ENCODE peak calls at places on chromosomes 12 and 14, in seven cellular contexts. T, Q, J, X, L, N and G are unnamed samples. For H3K9me3, the result is how much of the 10 kb centered on the place peaks cover.

GRCh38 chr12:126831115-126831514 is 1435.9 kb upstream of the TMEM132C start:
- DNase-seq in T (no peak), Q (no peak), J (no peak), X (no peak), L (no peak), N (no peak), G (no peak)

GRCh38 chr12:23707270-23707669 is 242.2 kb downstream of the SOX5 start:
- DNase-seq in T (no peak), Q (no peak), J (no peak), X (no peak), L (no peak), N (no peak), G (no peak)

GRCh38 chr12:70733385-70733784 is 96.2 kb upstream of the PTPRB start:
- DNase-seq in T (peak), Q (peak), J (no peak), X (no peak), L (no peak), N (peak), G (no peak)

GRCh38 chr12:51326762-51327439 is 2.9 kb upstream of the BIN2 start:
- DNase-seq in T (no peak), Q (peak), J (peak), X (no peak), L (no peak), N (peak), G (no peak)

GRCh38 chr12:65419284-65420072 is 141.0 kb downstream of the MSRB3 start:
- DNase-seq in T (no peak), Q (no peak), J (no peak), X (no peak), L (peak), N (no peak), G (peak)

GRCh38 chr12:116783503-116784237 is 45.6 kb downstream of the RNFT2 start:
- DNase-seq in T (no peak), Q (no peak), J (peak), X (no peak), L (no peak), N (no peak), G (peak)

GRCh38 chr14:52272375-52272774 is 4.9 kb downstream of the PTGDR start:
- DNase-seq in T (no peak), Q (peak), J (no peak), X (no peak), L (no peak), N (peak), G (no peak)

GRCh38 chr12:89862511-89863331 is 154.1 kb upstream of the ATP2B1 start:
- DNase-seq in T (no peak), Q (peak), J (no peak), X (no peak), L (no peak), N (peak), G (no peak)

GRCh38 chr12:111596985-111597730 is 2.0 kb downstream of the ATXN2 start:
- DNase-seq in T (no peak), Q (peak), J (peak), X (peak), L (peak), N (peak), G (peak)

GRCh38 chr12:97308576-97309198 is 153.9 kb upstream of the RMST start:
- DNase-seq in T (no peak), Q (peak), J (no peak), X (no peak), L (no peak), N (peak), G (no peak)

GRCh38 chr12:18068355-18068754 is 21.6 kb downstream of the RERGL start:
- DNase-seq in T (peak), Q (no peak), J (no peak), X (no peak), L (no peak), N (no peak), G (no peak)

GRCh38 chr14:56905282-56905681 is 95.0 kb upstream of the OTX2 start:
- DNase-seq in T (no peak), Q (no peak), J (no peak), X (peak), L (no peak), N (no peak), G (no peak)

GRCh38 chr12:43766291-43766690 is 7.5 kb downstream of the IRAK4 start:
- DNase-seq in T (no peak), Q (no peak), J (no peak), X (no peak), L (no peak), N (peak), G (no peak)

GRCh38 chr14:93959239-93960107 is 16.9 kb downstream of the ASB2 start:
- DNase-seq in T (no peak), Q (peak), J (peak), X (peak), L (no peak), N (peak), G (peak)

GRCh38 chr12:115451785-115452736 is 768.1 kb upstream of the TBX3 start:
- DNase-seq in T (no peak), Q (no peak), J (peak), X (peak), L (peak), N (peak), G (no peak)

GRCh38 chr12:2129076-2129475 is 76.3 kb downstream of the CACNA1C start:
- DNase-seq in T (no peak), Q (no peak), J (no peak), X (no peak), L (no peak), N (peak), G (no peak)

GRCh38 chr12:70609739-70610491 is 27.3 kb downstream of the PTPRB start:
- DNase-seq in T (no peak), Q (no peak), J (peak), X (peak), L (peak), N (peak), G (peak)

GRCh38 chr12:96294831-96295230 is 100.7 kb downstream of the ELK3 start:
- DNase-seq in T (no peak), Q (no peak), J (no peak), X (no peak), L (no peak), N (peak), G (no peak)

GRCh38 chr12:25459541-25459951 is 93.5 kb downstream of the LMNTD1 start:
- DNase-seq in T (no peak), Q (peak), J (no peak), X (peak), L (peak), N (no peak), G (no peak)

GRCh38 chr12:97875064-97875463 is 412.5 kb downstream of the RMST start:
- DNase-seq in T (no peak), Q (no peak), J (no peak), X (peak), L (no peak), N (no peak), G (no peak)

GRCh38 chr12:114674201-114675047 is 9.6 kb downstream of the TBX3 start:
- DNase-seq in T (no peak), Q (no peak), J (no peak), X (peak), L (no peak), N (peak), G (no peak)

GRCh38 chr12:39897315-39897714 is 208.6 kb downstream of the SLC2A13 start:
- DNase-seq in T (no peak), Q (no peak), J (no peak), X (no peak), L (no peak), N (no peak), G (no peak)

GRCh38 chr14:21090194-21090939 is 8.1 kb downstream of the ZNF219 start:
- DNase-seq in T (no peak), Q (peak), J (peak), X (peak), L (peak), N (peak), G (peak)

GRCh38 chr12:24553259-24553658 is 395.6 kb downstream of the BCAT1 start:
- DNase-seq in T (no peak), Q (no peak), J (no peak), X (no peak), L (no peak), N (no peak), G (no peak)

GRCh38 chr12:76020731-76021672 is 10.6 kb downstream of the PHLDA1 start:
- DNase-seq in T (no peak), Q (no peak), J (no peak), X (no peak), L (no peak), N (peak), G (peak)

GRCh38 chr12:99201906-99202645 is 445.5 kb upstream of the GARIN6 start:
- DNase-seq in T (no peak), Q (no peak), J (no peak), X (no peak), L (no peak), N (no peak), G (no peak)

GRCh38 chr12:106711316-106711715 is 63.2 kb upstream of the RIC8B start:
- DNase-seq in T (no peak), Q (no peak), J (no peak), X (no peak), L (no peak), N (no peak), G (no peak)

GRCh38 chr12:106709068-106709511 is 65.4 kb upstream of the RIC8B start:
- DNase-seq in T (no peak), Q (no peak), J (no peak), X (no peak), L (no peak), N (no peak), G (peak)

GRCh38 chr12:106715582-106715981 is 58.9 kb upstream of the RIC8B start:
- DNase-seq in T (no peak), Q (no peak), J (no peak), X (no peak), L (no peak), N (no peak), G (no peak)

GRCh38 chr12:106710143-106710893 is 64.2 kb upstream of the RIC8B start:
- DNase-seq in T (no peak), Q (no peak), J (no peak), X (no peak), L (no peak), N (no peak), G (no peak)

DNA sequence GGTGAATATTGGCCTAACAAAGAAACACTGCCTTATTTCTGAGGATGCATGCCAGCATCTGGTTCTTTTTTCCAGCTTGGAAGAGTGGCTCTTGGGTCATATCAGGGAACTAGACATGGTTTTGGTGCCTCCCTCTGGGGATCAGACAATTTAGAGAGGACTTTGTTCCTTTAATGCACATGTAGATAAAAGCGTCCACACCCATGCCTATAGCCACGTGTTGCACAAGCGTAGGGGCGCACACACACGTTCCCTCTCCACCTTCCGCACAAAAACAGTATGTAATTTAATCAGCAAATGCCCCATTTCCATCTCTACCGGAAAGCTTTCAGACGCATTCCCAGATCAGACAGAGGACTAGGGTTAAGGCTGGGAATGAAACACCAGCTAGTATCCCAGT is 61.7 kb upstream of the RIC8B start:
- DNase-seq in T (no peak), Q (no peak), J (no peak), X (no peak), L (no peak), N (no peak), G (no peak)
- H3K9me3 ChIP-seq in T (under half), Q (under half), J (under half), X (under half), L (under half), N (under half), G (under half)

DNA sequence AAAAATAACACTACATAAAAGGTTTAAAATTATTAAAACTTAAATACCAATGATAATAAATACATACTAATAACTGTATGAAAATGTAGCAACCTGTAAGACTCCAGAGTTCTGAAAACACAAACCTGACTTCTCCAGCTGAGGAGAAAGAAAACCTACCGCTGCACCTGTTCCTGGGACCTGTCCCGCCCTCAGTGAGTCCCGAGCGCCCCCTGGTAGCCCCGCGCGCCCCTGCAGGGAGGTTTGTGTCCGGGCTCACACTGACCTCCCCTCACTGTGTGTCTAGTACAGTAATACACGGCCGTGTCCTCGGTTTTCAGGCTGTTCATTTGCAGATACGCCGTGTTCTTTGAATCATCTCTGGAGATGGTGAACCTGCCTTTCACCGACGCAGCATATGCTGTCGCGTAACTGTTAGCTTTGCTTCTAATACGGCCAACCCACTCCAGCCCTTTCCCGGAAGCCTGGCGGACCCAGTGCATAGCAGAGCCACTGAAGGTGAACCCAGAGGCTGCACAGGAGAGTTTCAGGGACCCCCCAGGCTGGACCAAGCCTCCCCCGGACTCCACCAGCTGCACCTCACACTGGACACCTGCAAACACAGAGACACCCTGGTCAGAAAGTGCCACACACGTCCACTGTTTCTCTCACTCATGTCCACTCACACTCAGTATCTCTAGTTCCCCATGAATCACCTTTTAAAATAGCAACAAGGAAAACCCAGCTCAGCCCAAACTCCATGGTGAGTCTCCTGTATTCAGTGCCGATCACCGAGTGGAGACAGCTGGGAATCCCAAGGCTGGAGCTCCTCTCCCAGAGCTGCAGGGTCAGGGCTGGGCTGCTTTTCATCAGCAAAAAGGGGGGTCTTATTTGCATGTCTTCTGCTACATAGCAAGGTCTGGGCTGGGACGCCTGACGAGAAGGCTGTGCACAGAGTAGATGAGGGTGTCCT is 1276.3 kb downstream of the TMEM121 start:
- DNase-seq in T (no peak), Q (peak), J (no peak), X (no peak), L (no peak), N (no peak), G (no peak)
- H3K9me3 ChIP-seq in T (under half), Q (under half), J (under half), X (half or more), L (under half), N (under half), G (under half)

DNA sequence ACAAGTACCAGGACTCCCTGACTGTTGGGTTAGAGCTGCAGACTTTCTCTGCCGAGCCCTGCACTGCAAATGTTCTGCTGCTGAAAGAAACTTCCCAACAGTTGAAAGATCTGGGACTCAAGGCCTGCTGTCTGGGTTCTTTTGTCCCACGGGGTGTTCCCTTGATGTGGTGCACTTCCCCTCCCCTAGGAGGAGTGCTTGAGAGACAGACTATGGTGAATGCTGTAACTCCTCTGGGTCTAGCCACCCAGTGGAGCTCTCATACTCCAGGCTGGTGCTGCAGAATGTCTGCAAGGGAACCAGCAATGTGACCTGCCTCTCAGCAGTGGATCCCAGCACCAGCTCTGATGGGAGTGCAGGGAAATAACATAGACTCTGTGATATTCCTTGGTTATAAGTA is 129.2 kb upstream of the SLCO1B1 start:
- DNase-seq in T (peak), Q (no peak), J (no peak), X (peak), L (no peak), N (no peak), G (no peak)
- H3K9me3 ChIP-seq in T (under half), Q (under half), J (under half), X (under half), L (under half), N (under half), G (under half)

GRCh38 chr14:29175706-29176105 is 409.1 kb downstream of the FOXG1 start:
- DNase-seq in T (no peak), Q (no peak), J (no peak), X (no peak), L (no peak), N (no peak), G (no peak)

GRCh38 chr14:29176876-29177275 is 410.3 kb downstream of the FOXG1 start:
- DNase-seq in T (no peak), Q (no peak), J (no peak), X (no peak), L (no peak), N (no peak), G (no peak)
- H3K9me3 ChIP-seq in T (under half), Q (under half), J (under half), X (under half), L (under half), N (under half), G (under half)

DNA sequence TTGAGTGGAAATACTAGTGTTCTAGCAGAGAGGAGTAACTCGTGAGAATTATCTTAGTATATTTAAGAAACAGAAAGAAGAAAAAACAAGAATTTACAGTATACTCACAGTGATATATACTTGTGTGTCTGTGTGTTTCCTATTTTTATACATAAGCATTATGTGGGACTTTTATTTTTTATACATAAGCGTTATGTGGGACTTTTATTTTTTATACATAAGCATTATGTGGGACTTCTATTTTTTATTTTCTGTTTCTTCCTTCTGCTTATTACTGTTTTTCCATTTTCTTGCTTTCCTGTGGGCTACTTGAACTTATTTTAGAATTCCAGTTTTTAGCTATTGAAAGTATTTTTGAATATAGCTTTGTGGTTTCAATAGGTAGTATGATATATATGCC is 6.9 kb upstream of the ZNF140 start:
- DNase-seq in T (no peak), Q (no peak), J (no peak), X (no peak), L (no peak), N (no peak), G (no peak)
- H3K9me3 ChIP-seq in T (under half), Q (under half), J (half or more), X (half or more), L (under half), N (half or more), G (half or more)